ENCODE peak calls at places on chromosomes 16 and 17, in five cellular contexts. One of them, this sample, is unnamed.

GRCh38 chr16:73095142-73095791 is 47.3 kb upstream of the ZFHX3 start:
- DNase-seq in right lobe of liver: no peak
- DNase-seq in hepatocyte: no peak
- DNase-seq in tibial nerve: no peak
- DNase-seq in neural progenitor cell: no peak
- DNase-seq in this sample: no peak

GRCh38 chr16:7335991-7336634 is 3.5 kb downstream of the RBFOX1 start:
- DNase-seq in hepatocyte: no peak
- DNase-seq in right lobe of liver: no peak
- DNase-seq in tibial nerve: no peak
- DNase-seq in neural progenitor cell: no peak
- DNase-seq in this sample: no peak

GRCh38 chr17:82055023-82055964 is 3.6 kb downstream of the GPS1 start:
- DNase-seq in tibial nerve: no peak
- DNase-seq in right lobe of liver: no peak
- DNase-seq in neural progenitor cell: no peak
- DNase-seq in hepatocyte: no peak
- DNase-seq in this sample: peak; percentile 56

GRCh38 chr16:14007460-14007859 is 63.7 kb upstream of the MRTFB start:
- DNase-seq in hepatocyte: no peak
- DNase-seq in tibial nerve: no peak
- DNase-seq in neural progenitor cell: no peak
- DNase-seq in right lobe of liver: no peak
- DNase-seq in this sample: no peak

GRCh38 chr16:77700846-77701245 is 21.5 kb upstream of the NUDT7 start:
- DNase-seq in right lobe of liver: no peak
- DNase-seq in neural progenitor cell: no peak
- DNase-seq in tibial nerve: no peak
- DNase-seq in hepatocyte: no peak
- DNase-seq in this sample: no peak

GRCh38 chr16:31072540-31073072 is 1.4 kb downstream of the ZNF668 start:
- DNase-seq in neural progenitor cell: peak; percentile 39
- DNase-seq in tibial nerve: no peak
- DNase-seq in right lobe of liver: no peak
- DNase-seq in hepatocyte: peak; percentile 37
- DNase-seq in this sample: peak; percentile 42

GRCh38 chr16:59341368-59341767 is 607.3 kb upstream of the GOT2 start:
- DNase-seq in hepatocyte: no peak
- DNase-seq in tibial nerve: no peak
- DNase-seq in right lobe of liver: no peak
- DNase-seq in neural progenitor cell: peak; percentile 18
- DNase-seq in this sample: no peak

GRCh38 chr17:2025220-2025621 is at the start of gene RTN4RL1:
- DNase-seq in tibial nerve: peak; percentile 46
- DNase-seq in right lobe of liver: peak; percentile 82
- DNase-seq in neural progenitor cell: peak; percentile 81
- DNase-seq in hepatocyte: peak; percentile 61
- DNase-seq in this sample: peak; percentile 76

GRCh38 chr17:27547301-27547683 is 83.7 kb upstream of the LGALS9 start:
- DNase-seq in neural progenitor cell: no peak
- DNase-seq in hepatocyte: no peak
- DNase-seq in right lobe of liver: no peak
- DNase-seq in tibial nerve: no peak
- DNase-seq in this sample: no peak

GRCh38 chr17:63395075-63395815 is 50.9 kb downstream of the CYB561 start:
- DNase-seq in neural progenitor cell: no peak
- DNase-seq in right lobe of liver: no peak
- DNase-seq in hepatocyte: no peak
- DNase-seq in tibial nerve: peak; percentile 17
- DNase-seq in this sample: no peak

GRCh38 chr16:50278251-50278650 is 11.9 kb downstream of the ADCY7 start:
- DNase-seq in hepatocyte: no peak
- DNase-seq in right lobe of liver: no peak
- DNase-seq in tibial nerve: no peak
- DNase-seq in neural progenitor cell: no peak
- DNase-seq in this sample: no peak

GRCh38 chr17:75151893-75152292 is 2.4 kb downstream of the JPT1 start:
- DNase-seq in hepatocyte: no peak
- DNase-seq in tibial nerve: no peak
- DNase-seq in neural progenitor cell: no peak
- DNase-seq in right lobe of liver: no peak
- DNase-seq in this sample: no peak

GRCh38 chr17:1298616-1299015 is 19.2 kb downstream of the TRARG1 start:
- DNase-seq in neural progenitor cell: peak; percentile 73
- DNase-seq in tibial nerve: no peak
- DNase-seq in hepatocyte: peak; percentile 64
- DNase-seq in right lobe of liver: no peak
- DNase-seq in this sample: no peak

GRCh38 chr17:28045304-28045703 is 2.8 kb downstream of the NLK start:
- DNase-seq in right lobe of liver: no peak
- DNase-seq in neural progenitor cell: no peak
- DNase-seq in tibial nerve: no peak
- DNase-seq in hepatocyte: no peak
- DNase-seq in this sample: no peak

GRCh38 chr17:6554871-6555330 is 1.5 kb downstream of the PITPNM3 start:
- DNase-seq in right lobe of liver: no peak
- DNase-seq in hepatocyte: no peak
- DNase-seq in neural progenitor cell: peak; percentile 48
- DNase-seq in tibial nerve: no peak
- DNase-seq in this sample: peak; percentile 68

GRCh38 chr17:15279011-15279477 is 13.9 kb upstream of the PMP22 start:
- DNase-seq in neural progenitor cell: no peak
- DNase-seq in right lobe of liver: no peak
- DNase-seq in tibial nerve: no peak
- DNase-seq in hepatocyte: peak; percentile 55
- DNase-seq in this sample: no peak

GRCh38 chr17:6178959-6179358 is 108.8 kb downstream of the WSCD1 start:
- DNase-seq in neural progenitor cell: no peak
- DNase-seq in hepatocyte: no peak
- DNase-seq in right lobe of liver: no peak
- DNase-seq in tibial nerve: no peak
- DNase-seq in this sample: no peak

GRCh38 chr17:64491034-64491860 is 5.6 kb downstream of the POLG2 start:
- DNase-seq in hepatocyte: peak; percentile 23
- DNase-seq in right lobe of liver: no peak
- DNase-seq in neural progenitor cell: peak; percentile 30
- DNase-seq in tibial nerve: no peak
- DNase-seq in this sample: peak; percentile 43

GRCh38 chr17:28041844-28042656 is 427 bp upstream of the NLK start:
- DNase-seq in neural progenitor cell: no peak
- DNase-seq in tibial nerve: no peak
- DNase-seq in hepatocyte: no peak
- DNase-seq in right lobe of liver: no peak
- DNase-seq in this sample: no peak

GRCh38 chr16:54633943-54634362 is 296.7 kb upstream of the IRX5 start:
- DNase-seq in hepatocyte: no peak
- DNase-seq in neural progenitor cell: peak; percentile 65
- DNase-seq in tibial nerve: peak; percentile 29
- DNase-seq in right lobe of liver: no peak
- DNase-seq in this sample: no peak

GRCh38 chr17:20009302-20010098 is at the start of gene SPECC1:
- DNase-seq in right lobe of liver: peak; percentile 77
- DNase-seq in tibial nerve: peak; percentile 84
- DNase-seq in hepatocyte: peak; percentile 83
- DNase-seq in neural progenitor cell: peak; percentile 91
- DNase-seq in this sample: peak; percentile 75

GRCh38 chr17:73007447-73007846 is 85.0 kb downstream of the SLC39A11 start:
- DNase-seq in tibial nerve: no peak
- DNase-seq in right lobe of liver: no peak
- DNase-seq in hepatocyte: no peak
- DNase-seq in neural progenitor cell: no peak
- DNase-seq in this sample: no peak

GRCh38 chr17:50264263-50265113 is 9.8 kb upstream of the TMEM92 start:
- DNase-seq in hepatocyte: peak; percentile 32
- DNase-seq in right lobe of liver: peak; percentile 42
- DNase-seq in tibial nerve: no peak
- DNase-seq in neural progenitor cell: peak; percentile 52
- DNase-seq in this sample: no peak

GRCh38 chr17:78284146-78284545 is 52.7 kb downstream of the TMEM235 start:
- DNase-seq in tibial nerve: no peak
- DNase-seq in neural progenitor cell: no peak
- DNase-seq in hepatocyte: peak; percentile 80
- DNase-seq in right lobe of liver: no peak
- DNase-seq in this sample: no peak

GRCh38 chr16:58076514-58076913 is 51.0 kb downstream of the MMP15 start:
- DNase-seq in hepatocyte: no peak
- DNase-seq in neural progenitor cell: no peak
- DNase-seq in tibial nerve: no peak
- DNase-seq in right lobe of liver: no peak
- DNase-seq in this sample: no peak

GRCh38 chr17:55005520-55005919 is 37.0 kb downstream of the STXBP4 start:
- DNase-seq in neural progenitor cell: peak; percentile 30
- DNase-seq in tibial nerve: no peak
- DNase-seq in hepatocyte: peak; percentile 12
- DNase-seq in right lobe of liver: no peak
- DNase-seq in this sample: no peak

GRCh38 chr17:66647391-66647983 is 187.4 kb upstream of the CACNG5 start:
- DNase-seq in right lobe of liver: peak; percentile 47
- DNase-seq in tibial nerve: no peak
- DNase-seq in hepatocyte: peak; percentile 13
- DNase-seq in neural progenitor cell: no peak
- DNase-seq in this sample: no peak

GRCh38 chr17:38424297-38424972 is 3.8 kb upstream of the ARHGAP23 start:
- DNase-seq in right lobe of liver: no peak
- DNase-seq in tibial nerve: no peak
- DNase-seq in hepatocyte: no peak
- DNase-seq in neural progenitor cell: no peak
- DNase-seq in this sample: no peak

GRCh38 chr17:39663340-39663687 is 1.8 kb upstream of the TCAP start:
- DNase-seq in neural progenitor cell: no peak
- DNase-seq in hepatocyte: no peak
- DNase-seq in tibial nerve: no peak
- DNase-seq in right lobe of liver: no peak
- DNase-seq in this sample: no peak

GRCh38 chr17:50283246-50283645 is 9.0 kb downstream of the TMEM92 start:
- DNase-seq in neural progenitor cell: no peak
- DNase-seq in right lobe of liver: no peak
- DNase-seq in tibial nerve: no peak
- DNase-seq in hepatocyte: no peak
- DNase-seq in this sample: no peak

GRCh38 chr16:67040906-67041305 is 12.0 kb downstream of the CBFB start:
- DNase-seq in hepatocyte: no peak
- DNase-seq in neural progenitor cell: no peak
- DNase-seq in tibial nerve: no peak
- DNase-seq in right lobe of liver: no peak
- DNase-seq in this sample: no peak
- H3K4me1 ChIP-seq in hepatocyte: peaks cover 7% of the 10 kb centered on the region
- H3K4me1 ChIP-seq in neural progenitor cell: no peaks in the 10 kb centered on the region
- H3K4me1 ChIP-seq in tibial nerve: peaks cover 2% of the 10 kb centered on the region
- H3K4me1 ChIP-seq in right lobe of liver: no peaks in the 10 kb centered on the region
- H3K4me1 ChIP-seq in this sample: peaks cover 10% of the 10 kb centered on the region

GRCh38 chr16:53082509-53082908 is 27.7 kb downstream of the CHD9 start:
- DNase-seq in neural progenitor cell: no peak
- DNase-seq in tibial nerve: no peak
- DNase-seq in right lobe of liver: peak; percentile 82
- DNase-seq in hepatocyte: no peak
- DNase-seq in this sample: no peak
- H3K4me1 ChIP-seq in neural progenitor cell: peaks cover 22% of the 10 kb centered on the region
- H3K4me1 ChIP-seq in tibial nerve: peaks cover 45% of the 10 kb centered on the region
- H3K4me1 ChIP-seq in right lobe of liver: peaks cover 3% of the 10 kb centered on the region
- H3K4me1 ChIP-seq in hepatocyte: peaks cover 61% of the 10 kb centered on the region
- H3K4me1 ChIP-seq in this sample: peaks cover 34% of the 10 kb centered on the region

DNA sequence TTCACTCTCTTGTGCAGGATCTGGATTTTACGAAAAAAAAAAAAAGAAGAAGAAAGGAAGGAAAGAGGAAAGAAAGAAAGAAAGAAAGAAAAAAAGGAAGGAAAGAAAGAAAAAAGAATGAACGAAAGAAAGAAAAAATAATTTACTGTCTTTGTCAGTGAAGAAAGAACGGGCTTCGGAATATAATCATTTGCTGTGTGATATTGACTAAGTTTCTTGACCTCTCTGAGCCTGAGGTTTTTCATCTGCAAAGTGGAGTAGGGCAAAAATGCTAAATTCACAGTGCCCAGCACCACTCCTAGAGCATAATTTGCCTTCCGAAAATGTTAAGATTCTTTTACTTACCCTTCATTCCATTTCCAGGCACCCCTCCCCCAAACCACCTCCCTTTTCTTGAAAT is 333 bp upstream of the CCR10 start:
- DNase-seq in hepatocyte: no peak
- DNase-seq in neural progenitor cell: no peak
- DNase-seq in tibial nerve: no peak
- DNase-seq in right lobe of liver: no peak
- DNase-seq in this sample: no peak
- H3K4me1 ChIP-seq in hepatocyte: peaks cover 27% of the 10 kb centered on the region
- H3K4me1 ChIP-seq in neural progenitor cell: peaks cover 32% of the 10 kb centered on the region
- H3K4me1 ChIP-seq in tibial nerve: peaks cover 50% of the 10 kb centered on the region
- H3K4me1 ChIP-seq in right lobe of liver: no peaks in the 10 kb centered on the region
- H3K4me1 ChIP-seq in this sample: peaks cover 64% of the 10 kb centered on the region

GRCh38 chr17:48795444-48796162 is 21.4 kb downstream of the TTLL6 start:
- DNase-seq in tibial nerve: no peak
- DNase-seq in hepatocyte: peak; percentile 80
- DNase-seq in right lobe of liver: peak; percentile 63
- DNase-seq in neural progenitor cell: no peak
- DNase-seq in this sample: no peak

GRCh38 chr17:48787850-48788249 is 29.2 kb downstream of the TTLL6 start:
- DNase-seq in hepatocyte: no peak
- DNase-seq in tibial nerve: no peak
- DNase-seq in right lobe of liver: no peak
- DNase-seq in neural progenitor cell: no peak
- DNase-seq in this sample: no peak

GRCh38 chr17:48790607-48791127 is 26.4 kb downstream of the TTLL6 start:
- DNase-seq in neural progenitor cell: no peak
- DNase-seq in hepatocyte: no peak
- DNase-seq in right lobe of liver: no peak
- DNase-seq in tibial nerve: no peak
- DNase-seq in this sample: no peak

GRCh38 chr17:48791128-48792032 is 25.6 kb downstream of the TTLL6 start:
- DNase-seq in tibial nerve: peak; percentile 87
- DNase-seq in neural progenitor cell: peak; percentile 90
- DNase-seq in right lobe of liver: peak; percentile 67
- DNase-seq in hepatocyte: peak; percentile 91
- DNase-seq in this sample: peak; percentile 72

DNA sequence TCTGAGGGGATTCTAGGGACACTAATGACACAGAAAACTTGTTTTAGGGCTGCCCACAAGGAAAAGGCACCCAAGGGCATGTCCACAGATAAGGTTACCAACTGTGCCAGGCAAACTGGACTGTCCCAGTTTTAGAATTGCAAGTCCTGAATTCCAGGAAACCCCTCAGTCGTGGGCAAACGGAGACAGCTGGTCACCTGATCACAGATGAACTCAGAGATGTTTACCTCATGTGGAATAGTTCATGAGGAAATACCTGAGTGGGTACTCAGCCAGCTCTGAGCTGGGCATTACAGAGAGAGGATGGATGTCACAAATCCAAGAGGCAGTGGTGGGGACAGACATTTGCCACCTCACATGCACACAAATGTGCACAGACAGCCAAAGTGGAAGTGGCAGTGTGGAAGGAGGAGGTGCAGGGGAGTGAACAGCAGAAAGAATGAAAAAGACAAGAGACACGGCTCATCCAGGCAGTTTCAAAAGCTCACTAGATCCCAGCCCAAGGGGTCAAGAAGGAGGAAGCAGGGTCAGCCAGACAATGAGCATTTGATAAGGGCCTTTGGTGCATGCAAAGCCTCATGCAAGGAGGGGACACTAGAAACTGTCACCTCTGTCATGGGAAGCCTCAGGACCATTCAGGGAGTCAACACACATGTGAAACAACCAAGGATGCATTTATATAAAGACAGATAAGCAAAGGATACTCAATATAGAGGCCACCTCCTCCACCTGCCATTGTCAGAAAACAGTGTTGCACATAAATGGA is 24.8 kb downstream of the TTLL6 start:
- DNase-seq in neural progenitor cell: no peak
- DNase-seq in right lobe of liver: no peak
- DNase-seq in hepatocyte: no peak
- DNase-seq in tibial nerve: no peak
- DNase-seq in this sample: no peak
- H3K4me1 ChIP-seq in neural progenitor cell: peaks cover 3% of the 10 kb centered on the region
- H3K4me1 ChIP-seq in right lobe of liver: no peaks in the 10 kb centered on the region
- H3K4me1 ChIP-seq in hepatocyte: peaks cover 26% of the 10 kb centered on the region
- H3K4me1 ChIP-seq in tibial nerve: no peaks in the 10 kb centered on the region
- H3K4me1 ChIP-seq in this sample: no peaks in the 10 kb centered on the region

This sample was measured in left lung.